ENCODE peak calls at places on chromosomes 6 and 20, in nine cellular contexts. B, U, Q, J, C, G, X, R and E are unnamed samples.

GRCh38 chr6:1606533-1607235 is 3.0 kb upstream of the FOXC1 start:
- DNase-seq in B (no peak), U (no peak), Q (no peak), J (no peak), C (no peak), G (no peak), X (no peak), R (no peak), E (no peak)

GRCh38 chr20:48194026-48194425 is 408.7 kb upstream of the SULF2 start:
- DNase-seq in B (no peak), U (no peak), Q (no peak), J (no peak), C (no peak), G (no peak), X (no peak), R (no peak), E (no peak)

GRCh38 chr6:1572892-1573291 is 36.8 kb upstream of the FOXC1 start:
- DNase-seq in B (no peak), U (no peak), Q (no peak), J (no peak), C (no peak), G (no peak), X (peak), R (no peak), E (no peak)

GRCh38 chr20:17169575-17170136 is 57.2 kb upstream of the PCSK2 start:
- DNase-seq in B (no peak), U (no peak), Q (no peak), J (no peak), C (no peak), G (no peak), X (no peak), R (no peak), E (no peak)

GRCh38 chr6:38713812-38714211 is 1.3 kb upstream of the DNAH8 start:
- DNase-seq in B (no peak), U (no peak), Q (no peak), J (no peak), C (no peak), G (no peak), X (peak), R (no peak), E (no peak)

GRCh38 chr6:49939993-49940498 is 23.9 kb downstream of the DEFB114 start:
- DNase-seq in B (no peak), U (no peak), Q (no peak), J (no peak), C (no peak), G (no peak), X (no peak), R (no peak), E (no peak)

GRCh38 chr20:64138276-64138815 is 25.9 kb upstream of the MYT1 start:
- DNase-seq in B (no peak), U (peak), Q (no peak), J (no peak), C (no peak), G (no peak), X (no peak), R (peak), E (no peak)

GRCh38 chr6:123042412-123042811 is 46.4 kb downstream of the CLVS2 start:
- DNase-seq in B (no peak), U (no peak), Q (no peak), J (no peak), C (no peak), G (no peak), X (no peak), R (no peak), E (no peak)

GRCh38 chr6:81752084-81752968 is at the start of gene TENT5A:
- DNase-seq in B (peak), U (peak), Q (peak), J (peak), C (peak), G (peak), X (peak), R (peak), E (peak)

GRCh38 chr6:163170294-163170883 is 244.1 kb upstream of the QKI start:
- DNase-seq in B (no peak), U (no peak), Q (no peak), J (no peak), C (peak), G (no peak), X (no peak), R (no peak), E (no peak)

GRCh38 chr6:168528457-168529095 is 87.6 kb downstream of the SMOC2 start:
- DNase-seq in B (no peak), U (peak), Q (no peak), J (no peak), C (no peak), G (peak), X (no peak), R (no peak), E (no peak)

GRCh38 chr6:32152414-32153251 is 894 bp upstream of the PRRT1 start:
- DNase-seq in B (peak), U (peak), Q (no peak), J (no peak), C (no peak), G (peak), X (peak), R (no peak), E (no peak)

GRCh38 chr20:17298169-17298568 is 71.3 kb downstream of the PCSK2 start:
- DNase-seq in B (no peak), U (no peak), Q (no peak), J (no peak), C (no peak), G (no peak), X (no peak), R (no peak), E (no peak)

GRCh38 chr6:79570802-79571367 is 33.7 kb upstream of the LCA5 start:
- DNase-seq in B (no peak), U (peak), Q (no peak), J (no peak), C (peak), G (no peak), X (peak), R (no peak), E (no peak)

GRCh38 chr20:59087829-59088433 is 45.3 kb upstream of the PRELID3B start:
- DNase-seq in B (peak), U (peak), Q (peak), J (no peak), C (peak), G (peak), X (peak), R (peak), E (peak)

GRCh38 chr6:16964553-16965499 is 137.0 kb upstream of the STMND1 start:
- DNase-seq in B (peak), U (peak), Q (peak), J (no peak), C (peak), G (peak), X (peak), R (no peak), E (peak)

GRCh38 chr6:6588064-6588923 is at the start of gene LY86:
- DNase-seq in B (no peak), U (no peak), Q (no peak), J (no peak), C (no peak), G (no peak), X (peak), R (no peak), E (no peak)

GRCh38 chr6:30360139-30360538 is 15.2 kb downstream of the RPP21 start:
- DNase-seq in B (no peak), U (no peak), Q (no peak), J (no peak), C (no peak), G (no peak), X (no peak), R (no peak), E (no peak)

GRCh38 chr20:49603209-49603627 is 35.3 kb upstream of the PTGIS start:
- DNase-seq in B (peak), U (peak), Q (no peak), J (no peak), C (no peak), G (peak), X (peak), R (no peak), E (no peak)

GRCh38 chr6:140871911-140872310 is 1260.8 kb upstream of the GJE1 start:
- DNase-seq in B (peak), U (peak), Q (no peak), J (no peak), C (no peak), G (peak), X (peak), R (no peak), E (no peak)

GRCh38 chr20:56504373-56505005 is 20.1 kb upstream of the FAM209A start:
- DNase-seq in B (no peak), U (no peak), Q (no peak), J (no peak), C (no peak), G (no peak), X (no peak), R (no peak), E (no peak)

DNA sequence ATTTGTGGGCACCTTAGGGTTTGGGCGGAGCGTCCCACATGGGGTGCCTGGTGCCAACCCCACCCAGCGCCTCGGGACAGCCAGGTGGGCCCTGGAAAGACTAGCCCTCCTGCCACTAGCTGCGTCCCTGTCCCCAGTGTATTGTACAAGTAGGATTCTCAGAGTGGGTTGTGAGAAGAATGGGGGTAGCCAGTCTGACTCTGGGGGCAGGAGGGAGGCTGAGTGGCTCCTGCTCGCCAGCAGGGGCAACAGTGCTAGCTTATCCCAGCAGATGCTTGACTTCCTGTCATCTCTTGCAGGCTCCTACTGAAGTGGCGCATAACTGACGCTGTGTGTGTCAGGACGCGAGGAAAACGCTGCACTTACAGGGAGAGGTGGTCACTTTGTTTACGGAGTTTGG is 9.3 kb downstream of the PSMA7 start:
- DNase-seq in B (no peak), U (no peak), Q (no peak), J (no peak), C (no peak), G (no peak), X (no peak), R (no peak), E (no peak)
- TF ChIP-seq CTCF in B (peak), U (peak), Q (no peak), J (peak), C (no peak), G (no peak), X (peak), R (no peak), E (no peak)

DNA sequence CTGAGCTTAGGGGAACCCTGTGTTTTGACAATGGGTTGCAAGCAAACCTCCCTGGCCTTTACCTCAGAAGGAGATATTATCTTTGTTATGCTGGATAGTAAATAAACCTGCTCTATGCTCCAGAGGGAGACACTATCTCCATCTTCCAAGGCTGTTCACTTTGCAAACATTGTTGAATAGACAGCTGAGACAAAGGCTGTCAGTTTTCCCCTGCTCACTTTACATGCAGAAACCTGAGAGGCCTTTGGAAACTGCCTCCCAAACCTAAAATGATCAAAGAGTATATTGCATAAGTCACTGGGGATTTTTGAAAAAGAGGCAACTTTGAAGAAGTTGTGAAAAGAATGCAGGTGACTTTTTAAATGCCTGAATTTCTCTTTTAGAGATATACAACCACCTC is 61.6 kb downstream of the MRAP2 start:
- DNase-seq in B (no peak), U (no peak), Q (no peak), J (no peak), C (no peak), G (no peak), X (no peak), R (no peak), E (no peak)
- TF ChIP-seq CTCF in B (no peak), U (no peak), Q (no peak), J (no peak), C (no peak), G (no peak), X (no peak), R (no peak), E (no peak)

GRCh38 chr6:27864906-27865883 is 47.0 kb downstream of the OR2B2 start:
- DNase-seq in B (peak), U (peak), Q (peak), J (peak), C (peak), G (peak), X (peak), R (no peak), E (peak)
- TF ChIP-seq CTCF in B (no peak), U (no peak), Q (no peak), J (no peak), C (no peak), G (no peak), X (no peak), R (no peak), E (no peak)

DNA sequence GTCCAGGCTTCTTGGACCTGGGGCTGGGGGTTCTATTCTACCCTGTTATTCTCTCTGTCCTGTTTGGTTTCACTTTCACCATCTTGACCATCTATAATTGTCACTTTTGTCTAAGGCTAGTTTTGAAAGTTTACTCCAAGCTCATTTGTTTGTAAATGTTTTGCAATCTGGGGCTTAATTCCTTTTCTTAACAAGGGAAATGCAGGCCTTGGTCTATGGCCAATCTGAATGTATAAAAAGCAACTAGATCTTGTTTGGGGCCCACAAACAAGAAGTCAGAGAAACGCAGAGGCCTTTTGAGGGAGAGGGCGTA is 86.3 kb upstream of the PREP start:
- DNase-seq in B (no peak), U (no peak), Q (no peak), J (no peak), C (no peak), G (no peak), X (no peak), R (no peak), E (no peak)
- TF ChIP-seq CTCF in B (no peak), U (no peak), Q (no peak), J (no peak), C (no peak), G (no peak), X (no peak), R (no peak), E (no peak)

DNA sequence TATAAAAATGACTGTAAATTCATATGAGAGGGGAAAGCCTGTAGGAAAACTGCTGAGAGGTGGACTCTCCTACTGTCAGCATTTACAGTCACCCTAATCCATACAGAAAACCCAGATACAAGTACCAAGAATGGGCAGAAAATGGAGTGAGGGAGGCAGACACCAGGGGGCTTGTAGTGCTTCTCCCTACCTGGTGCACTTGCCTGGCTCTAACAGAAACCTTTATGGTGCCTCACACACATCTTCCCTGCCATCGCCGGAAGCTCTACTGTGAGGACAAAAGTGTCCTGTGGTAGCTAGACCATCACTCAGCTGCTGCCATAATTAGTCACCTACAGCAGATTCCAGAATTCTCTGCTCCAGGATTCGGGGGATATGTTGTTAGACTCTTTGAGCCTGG is 441.3 kb downstream of the TFAP2B start:
- DNase-seq in B (no peak), U (no peak), Q (no peak), J (no peak), C (no peak), G (no peak), X (no peak), R (no peak), E (no peak)
- TF ChIP-seq CTCF in B (no peak), U (no peak), Q (no peak), J (no peak), C (no peak), G (no peak), X (no peak), R (no peak), E (no peak)

DNA sequence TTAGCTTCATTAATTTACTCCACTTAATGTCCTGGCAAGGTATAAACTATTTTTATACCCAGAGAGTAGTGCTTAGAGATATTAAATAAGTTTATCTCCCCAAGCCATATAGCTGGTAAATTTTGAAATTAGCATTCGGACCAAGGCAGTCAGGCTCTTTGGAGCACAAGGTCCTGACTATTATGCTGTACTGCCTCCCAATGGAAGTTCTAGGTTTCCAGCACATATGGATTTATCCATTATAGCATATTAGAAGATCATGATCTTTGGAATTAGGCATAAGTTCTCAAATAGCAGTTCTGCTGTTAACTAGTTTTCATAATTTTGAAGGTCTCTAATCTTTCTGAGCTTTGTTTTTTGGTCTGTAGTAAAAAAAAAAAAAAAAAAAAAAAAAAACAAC is 835.3 kb upstream of the EPHA7 start:
- DNase-seq in B (peak), U (no peak), Q (no peak), J (no peak), C (no peak), G (no peak), X (no peak), R (no peak), E (no peak)
- TF ChIP-seq CTCF in B (peak), U (no peak), Q (no peak), J (no peak), C (no peak), G (no peak), X (no peak), R (no peak), E (no peak)

DNA sequence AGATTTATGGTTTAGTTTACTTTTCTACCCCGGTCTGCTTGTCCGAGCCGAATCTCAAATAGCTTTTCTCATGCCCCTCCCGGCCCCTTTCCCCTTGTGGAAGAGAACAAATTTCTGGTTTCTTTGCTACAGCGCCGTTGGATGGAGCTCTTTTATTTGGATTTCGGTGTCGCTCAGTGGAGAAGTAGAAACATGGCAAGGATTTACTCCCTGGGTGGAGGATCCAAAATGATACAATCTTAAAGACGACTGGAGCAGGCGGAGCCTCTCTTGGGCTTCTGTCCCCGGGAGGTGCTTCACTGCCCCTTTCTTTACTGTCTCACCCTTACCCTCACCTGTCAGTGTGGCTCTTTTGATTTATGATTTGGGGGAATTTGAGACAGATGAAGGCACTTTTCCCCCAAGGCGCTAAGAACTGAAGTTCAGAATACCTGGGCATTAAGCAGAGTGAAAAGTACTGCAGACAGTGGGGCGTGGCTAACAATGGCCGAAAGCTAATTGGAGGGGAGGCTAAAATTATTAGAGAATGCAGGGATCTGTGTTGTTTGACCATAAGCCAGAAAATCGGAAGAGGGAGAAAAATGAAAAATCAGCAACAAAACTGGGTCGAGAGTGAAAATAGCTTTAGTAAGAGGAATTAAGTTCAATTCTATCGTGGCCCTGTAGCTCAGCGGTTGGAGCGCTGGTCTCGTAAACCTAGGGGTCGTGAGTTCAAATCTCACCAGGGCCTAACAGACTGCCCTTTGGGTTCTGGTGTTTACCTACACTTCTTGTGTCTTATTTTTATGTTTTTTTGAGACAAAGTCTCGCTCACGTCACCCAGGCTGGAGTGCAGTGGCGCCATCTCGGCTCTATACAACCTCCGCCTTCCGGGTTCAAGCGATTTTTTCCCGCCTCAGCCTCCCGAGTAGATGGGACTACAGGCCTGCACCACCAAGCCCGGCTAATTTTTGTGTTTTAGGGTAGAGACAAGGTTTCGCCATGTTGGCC is 145.1 kb upstream of the ZNF184 start:
- DNase-seq in B (peak), U (peak), Q (no peak), J (no peak), C (peak), G (peak), X (peak), R (no peak), E (no peak)
- TF ChIP-seq CTCF in B (peak), U (peak), Q (no peak), J (no peak), C (no peak), G (no peak), X (no peak), R (no peak), E (no peak)